ENCODE peak calls at places on chromosome 1, in eight cellular contexts. L, A, B, H, O, V, X and M are unnamed samples.

GRCh38 chr1:94929351-94929814 is 2.5 kb upstream of the CNN3 start:
- DNase-seq in L (no peak), A (no peak), B (no peak), H (no peak), O (no peak), V (peak), X (no peak), M (no peak)

GRCh38 chr1:214603819-214604252 is 841 bp downstream of the CENPF start:
- DNase-seq in L (peak), A (peak), B (no peak), H (peak), O (no peak), V (no peak), X (no peak), M (no peak)

GRCh38 chr1:166844791-166845190 is 5.5 kb downstream of the POGK start:
- DNase-seq in L (no peak), A (no peak), B (no peak), H (no peak), O (no peak), V (no peak), X (no peak), M (no peak)

GRCh38 chr1:1758692-1759455 is 19.4 kb downstream of the NADK start:
- DNase-seq in L (peak), A (no peak), B (no peak), H (no peak), O (no peak), V (peak), X (no peak), M (no peak)

GRCh38 chr1:27031235-27032118 is 18.8 kb upstream of the TENT5B start:
- DNase-seq in L (peak), A (no peak), B (peak), H (no peak), O (no peak), V (peak), X (peak), M (peak)

GRCh38 chr1:208235983-208236761 is 8.0 kb downstream of the PLXNA2 start:
- DNase-seq in L (no peak), A (peak), B (no peak), H (peak), O (no peak), V (peak), X (no peak), M (no peak)

GRCh38 chr1:44693159-44693558 is 18.6 kb downstream of the ARMH1 start:
- DNase-seq in L (no peak), A (no peak), B (no peak), H (peak), O (no peak), V (no peak), X (no peak), M (no peak)

GRCh38 chr1:26471201-26471497 is 1.1 kb upstream of the HMGN2 start:
- DNase-seq in L (peak), A (peak), B (no peak), H (no peak), O (no peak), V (no peak), X (no peak), M (no peak)

GRCh38 chr1:155127105-155127671 is 488 bp upstream of the EFNA1 start:
- DNase-seq in L (peak), A (peak), B (peak), H (peak), O (no peak), V (peak), X (peak), M (peak)

GRCh38 chr1:207495816-207496792 is at the start of gene CR1:
- DNase-seq in L (peak), A (peak), B (no peak), H (peak), O (no peak), V (peak), X (peak), M (peak)

GRCh38 chr1:36160949-36161485 is 5.1 kb downstream of the MAP7D1 start:
- DNase-seq in L (peak), A (peak), B (no peak), H (peak), O (no peak), V (peak), X (peak), M (peak)

GRCh38 chr1:115278241-115278640 is 59.8 kb downstream of the NGF start:
- DNase-seq in L (no peak), A (no peak), B (no peak), H (no peak), O (no peak), V (no peak), X (no peak), M (no peak)

GRCh38 chr1:44417351-44418021 is 12.4 kb downstream of the RNF220 start:
- DNase-seq in L (peak), A (peak), B (peak), H (peak), O (no peak), V (no peak), X (peak), M (peak)

GRCh38 chr1:212255705-212256307 is 29.4 kb upstream of the PPP2R5A start:
- DNase-seq in L (no peak), A (no peak), B (no peak), H (no peak), O (no peak), V (no peak), X (no peak), M (no peak)

GRCh38 chr1:176466514-176466913 is 3.5 kb downstream of the PAPPA2 start:
- DNase-seq in L (peak), A (no peak), B (no peak), H (no peak), O (no peak), V (no peak), X (peak), M (peak)

GRCh38 chr1:3772715-3773571 is at the start of gene SMIM1:
- DNase-seq in L (no peak), A (no peak), B (no peak), H (no peak), O (no peak), V (peak), X (no peak), M (no peak)

GRCh38 chr1:223189903-223190724 is 47.1 kb upstream of the TLR5 start:
- DNase-seq in L (no peak), A (peak), B (no peak), H (peak), O (no peak), V (no peak), X (no peak), M (no peak)

GRCh38 chr1:109980324-109981127 is 4.0 kb upstream of the AHCYL1 start:
- DNase-seq in L (peak), A (peak), B (no peak), H (peak), O (no peak), V (peak), X (peak), M (peak)

GRCh38 chr1:1189071-1189470 is 15.4 kb downstream of the TTLL10 start:
- DNase-seq in L (no peak), A (no peak), B (no peak), H (no peak), O (no peak), V (no peak), X (no peak), M (no peak)

GRCh38 chr1:46039571-46040052 is 92.8 kb downstream of the PIK3R3 start:
- DNase-seq in L (no peak), A (no peak), B (no peak), H (no peak), O (no peak), V (peak), X (no peak), M (no peak)

GRCh38 chr1:224406216-224406615 is 28.4 kb downstream of the WDR26 start:
- DNase-seq in L (no peak), A (no peak), B (no peak), H (no peak), O (no peak), V (no peak), X (no peak), M (no peak)

GRCh38 chr1:216430744-216431143 is 7.5 kb upstream of the USH2A start:
- DNase-seq in L (no peak), A (no peak), B (no peak), H (no peak), O (no peak), V (no peak), X (no peak), M (no peak)

GRCh38 chr1:36884029-36884701 is 150.2 kb downstream of the GRIK3 start:
- DNase-seq in L (peak), A (no peak), B (no peak), H (no peak), O (no peak), V (no peak), X (peak), M (no peak)

GRCh38 chr1:227733309-227733705 is 1.8 kb downstream of the JMJD4 start:
- DNase-seq in L (peak), A (no peak), B (no peak), H (no peak), O (no peak), V (no peak), X (peak), M (no peak)

GRCh38 chr1:51329443-51330325 is 678 bp downstream of the TTC39A start:
- DNase-seq in L (no peak), A (no peak), B (no peak), H (no peak), O (no peak), V (peak), X (no peak), M (no peak)

GRCh38 chr1:209850342-209850979 is 22.7 kb downstream of the UTP25 start:
- DNase-seq in L (peak), A (peak), B (peak), H (peak), O (no peak), V (peak), X (peak), M (peak)

GRCh38 chr1:10564063-10564462 is 89.3 kb downstream of the PEX14 start:
- DNase-seq in L (no peak), A (no peak), B (no peak), H (no peak), O (no peak), V (no peak), X (no peak), M (no peak)

GRCh38 chr1:2098839-2099785 is 48.9 kb downstream of the PRKCZ start:
- DNase-seq in L (no peak), A (no peak), B (peak), H (no peak), O (no peak), V (no peak), X (no peak), M (no peak)

GRCh38 chr1:61139324-61140055 is 57.1 kb downstream of the NFIA start:
- DNase-seq in L (no peak), A (no peak), B (no peak), H (no peak), O (no peak), V (no peak), X (no peak), M (no peak)

GRCh38 chr1:164423136-164423535 is 135.8 kb upstream of the PBX1 start:
- DNase-seq in L (no peak), A (no peak), B (no peak), H (no peak), O (no peak), V (no peak), X (no peak), M (no peak)

GRCh38 chr1:11913291-11913690 is 12.9 kb downstream of the KIAA2013 start:
- DNase-seq in L (peak), A (no peak), B (no peak), H (no peak), O (no peak), V (no peak), X (peak), M (peak)

GRCh38 chr1:165907256-165907857 is 79.9 kb downstream of the UCK2 start:
- DNase-seq in L (no peak), A (no peak), B (no peak), H (no peak), O (no peak), V (no peak), X (peak), M (no peak)

GRCh38 chr1:31688233-31688918 is 15.4 kb downstream of the COL16A1 start:
- DNase-seq in L (no peak), A (no peak), B (no peak), H (no peak), O (no peak), V (no peak), X (no peak), M (no peak)

GRCh38 chr1:214720561-214720960 is 117.6 kb downstream of the CENPF start:
- DNase-seq in L (no peak), A (no peak), B (no peak), H (no peak), O (no peak), V (no peak), X (no peak), M (no peak)

GRCh38 chr1:182087951-182088350 is 26.4 kb upstream of the ZNF648 start:
- DNase-seq in L (no peak), A (no peak), B (no peak), H (no peak), O (no peak), V (no peak), X (no peak), M (no peak)

GRCh38 chr1:169060906-169061683 is 45.4 kb upstream of the ATP1B1 start:
- DNase-seq in L (no peak), A (no peak), B (no peak), H (no peak), O (no peak), V (no peak), X (no peak), M (no peak)

GRCh38 chr1:180188103-180188506 is 33.4 kb downstream of the QSOX1 start:
- DNase-seq in L (peak), A (peak), B (no peak), H (peak), O (no peak), V (peak), X (peak), M (peak)

GRCh38 chr1:38953433-38953860 is 11.8 kb upstream of the RHBDL2 start:
- DNase-seq in L (peak), A (no peak), B (no peak), H (no peak), O (no peak), V (no peak), X (peak), M (peak)

GRCh38 chr1:164495915-164496314 is 63.1 kb upstream of the PBX1 start:
- DNase-seq in L (no peak), A (no peak), B (no peak), H (no peak), O (no peak), V (no peak), X (no peak), M (no peak)